ENCODE peak calls at places on chromosomes 3 and 15, in nine cellular contexts. J is GM23338, R is right lobe of liver, G is PC-3, A is pancreas, S is ovary, T is trophoblast cell, Q is RWPE2, D is mammary epithelial cell. M is an unnamed sample.
A peak's percentile ranks its signal among the peaks of the same experiment; 100 is the strongest.

GRCh38 chr15:96337991-96338771 is 7.7 kb downstream of the NR2F2 start:
- DNase-seq in J (peak; percentile 22), R (no peak), G (peak; percentile 11), A (no peak), S (no peak), T (no peak), Q (no peak), D (no peak), M (no peak)

GRCh38 chr3:72481542-72481941 is 366.7 kb downstream of the SHQ1 start:
- DNase-seq in J (no peak), R (no peak), G (no peak), A (no peak), S (no peak), T (no peak), Q (no peak), D (no peak), M (no peak)

GRCh38 chr15:68994149-68994548 is 20.3 kb upstream of the NOX5 start:
- DNase-seq in J (no peak), R (no peak), G (peak; percentile 77), A (no peak), S (no peak), T (no peak), Q (peak; percentile 28), D (peak; percentile 64), M (no peak)

GRCh38 chr3:131053021-131053420 is 26.3 kb downstream of the NEK11 start:
- DNase-seq in J (no peak), R (no peak), G (peak; percentile 28), A (no peak), S (no peak), T (no peak), Q (no peak), D (no peak), M (no peak)

GRCh38 chr3:82030932-82031331 is 269.5 kb upstream of the GBE1 start:
- DNase-seq in J (no peak), R (no peak), G (no peak), A (no peak), S (peak; percentile 38), T (no peak), Q (no peak), D (peak; percentile 6), M (no peak)

GRCh38 chr3:17605934-17606333 is 136.5 kb downstream of the TBC1D5 start:
- DNase-seq in J (no peak), R (no peak), G (no peak), A (no peak), S (no peak), T (no peak), Q (no peak), D (no peak), M (no peak)

GRCh38 chr3:178421069-178421468 is 115.2 kb upstream of the KCNMB2 start:
- DNase-seq in J (no peak), R (no peak), G (no peak), A (no peak), S (no peak), T (no peak), Q (no peak), D (no peak), M (no peak)

GRCh38 chr15:99305761-99306505 is 54.7 kb downstream of the LRRC28 start:
- DNase-seq in J (peak; percentile 59), R (peak; percentile 73), G (peak; percentile 65), A (peak; percentile 53), S (peak; percentile 77), T (no peak), Q (peak; percentile 93), D (peak; percentile 68), M (peak; percentile 50)

GRCh38 chr15:28123408-28124023 is 24.4 kb upstream of the OCA2 start:
- DNase-seq in J (peak; percentile 88), R (no peak), G (peak; percentile 85), A (peak; percentile 79), S (peak; percentile 56), T (peak; percentile 75), Q (peak; percentile 86), D (peak; percentile 93), M (peak; percentile 68)

GRCh38 chr3:53254190-53254809 is 1.5 kb downstream of the TKT start:
- DNase-seq in J (no peak), R (no peak), G (peak; percentile 38), A (peak; percentile 38), S (no peak), T (no peak), Q (no peak), D (peak; percentile 20), M (no peak)

GRCh38 chr15:32034106-32034505 is 3.8 kb downstream of the CHRNA7 start:
- DNase-seq in J (no peak), R (no peak), G (no peak), A (no peak), S (no peak), T (no peak), Q (no peak), D (no peak), M (no peak)

GRCh38 chr15:28099555-28100140 is 533 bp upstream of the OCA2 start:
- DNase-seq in J (no peak), R (no peak), G (no peak), A (no peak), S (no peak), T (no peak), Q (no peak), D (no peak), M (no peak)

GRCh38 chr15:81777546-81777945 is 268.3 kb downstream of the MEX3B start:
- DNase-seq in J (no peak), R (no peak), G (no peak), A (no peak), S (no peak), T (no peak), Q (no peak), D (no peak), M (no peak)

GRCh38 chr3:23923786-23924185 is 6.9 kb downstream of the RPL15 start:
- DNase-seq in J (peak; percentile 51), R (no peak), G (no peak), A (no peak), S (no peak), T (no peak), Q (no peak), D (no peak), M (no peak)

GRCh38 chr3:71398157-71398836 is 185.2 kb downstream of the FOXP1 start:
- DNase-seq in J (no peak), R (no peak), G (no peak), A (no peak), S (no peak), T (no peak), Q (no peak), D (no peak), M (no peak)

GRCh38 chr3:71400986-71401451 is 182.5 kb downstream of the FOXP1 start:
- DNase-seq in J (no peak), R (no peak), G (no peak), A (no peak), S (no peak), T (no peak), Q (no peak), D (no peak), M (no peak)

GRCh38 chr3:71401695-71402231 is 181.8 kb downstream of the FOXP1 start:
- DNase-seq in J (no peak), R (no peak), G (no peak), A (no peak), S (no peak), T (no peak), Q (no peak), D (no peak), M (no peak)

GRCh38 chr3:71397046-71397445 is 186.5 kb downstream of the FOXP1 start:
- DNase-seq in J (peak; percentile 76), R (no peak), G (peak; percentile 65), A (no peak), S (no peak), T (peak; percentile 20), Q (no peak), D (no peak), M (no peak)

DNA sequence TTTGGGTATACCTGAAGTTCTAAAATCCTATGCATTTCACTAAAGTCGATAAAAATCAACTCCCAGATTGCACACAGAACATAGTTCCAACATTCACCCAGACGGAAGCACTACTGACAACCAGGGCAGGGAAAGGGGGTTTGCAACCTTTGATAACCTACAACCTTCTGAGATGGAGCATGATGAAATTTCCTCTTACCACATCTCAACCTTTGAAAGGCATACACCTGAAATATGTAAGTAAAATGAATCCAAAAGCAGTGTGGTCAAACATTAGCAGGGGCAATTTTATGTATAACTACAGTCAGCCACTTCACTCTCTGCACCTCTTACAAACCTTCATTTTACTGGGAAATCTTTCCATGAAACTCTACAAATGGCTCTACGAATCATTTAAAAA is 184.1 kb downstream of the FOXP1 start:
- DNase-seq in J (no peak), R (no peak), G (no peak), A (no peak), S (no peak), T (no peak), Q (no peak), D (no peak), M (no peak)
- H3K4me1 ChIP-seq in J (peaks cover 5% of the 10 kb centered on the region), R (no peaks in the 10 kb centered on the region), G (peaks cover 10% of the 10 kb centered on the region), A (peaks cover 6% of the 10 kb centered on the region), S (peaks cover 5% of the 10 kb centered on the region), T (no peaks in the 10 kb centered on the region), Q (peaks cover 20% of the 10 kb centered on the region), D (peaks cover 13% of the 10 kb centered on the region), M (peaks cover 36% of the 10 kb centered on the region)

GRCh38 chr3:152270944-152271343 is 2.2 kb downstream of the MBNL1 start:
- DNase-seq in J (no peak), R (no peak), G (no peak), A (no peak), S (no peak), T (no peak), Q (no peak), D (no peak), M (no peak)
- H3K4me3 ChIP-seq in J (peak overlapping the region; percentile 92), R (peak overlapping the region; percentile 83), G (peak overlapping the region; percentile 81), A (peak overlapping the region; percentile 69), S (peak overlapping the region; percentile 84), T (no peak overlapping the region), Q (peak overlapping the region; percentile 84), D (peak overlapping the region; percentile 87), M (peak overlapping the region; percentile 83)

GRCh38 chr3:102183186-102183585 is 251.6 kb upstream of the ZPLD1 start:
- DNase-seq in J (no peak), R (no peak), G (no peak), A (no peak), S (no peak), T (no peak), Q (no peak), D (no peak), M (no peak)
- H3K4me1 ChIP-seq in J (peaks cover 15% of the 10 kb centered on the region), R (no peaks in the 10 kb centered on the region), G (peaks cover 38% of the 10 kb centered on the region), A (peaks cover 54% of the 10 kb centered on the region), S (peaks cover 2% of the 10 kb centered on the region), T (no peaks in the 10 kb centered on the region), Q (peaks cover 15% of the 10 kb centered on the region), D (peaks cover 32% of the 10 kb centered on the region), M (peaks cover 54% of the 10 kb centered on the region)

GRCh38 chr3:37456791-37457190 is 282.4 kb upstream of the LRRFIP2 start:
- DNase-seq in J (no peak), R (no peak), G (no peak), A (no peak), S (no peak), T (no peak), Q (no peak), D (no peak), M (no peak)

GRCh38 chr3:37456270-37456708 is 281.9 kb upstream of the LRRFIP2 start:
- DNase-seq in J (peak; percentile 26), R (peak; percentile 63), G (peak; percentile 14), A (no peak), S (peak; percentile 42), T (no peak), Q (no peak), D (no peak), M (peak; percentile 70)

GRCh38 chr3:37458162-37458895 is 283.9 kb upstream of the LRRFIP2 start:
- DNase-seq in J (no peak), R (no peak), G (no peak), A (no peak), S (peak; percentile 72), T (no peak), Q (no peak), D (no peak), M (no peak)

GRCh38 chr3:37457392-37458065 is 283.1 kb upstream of the LRRFIP2 start:
- DNase-seq in J (peak; percentile 31), R (no peak), G (no peak), A (no peak), S (no peak), T (no peak), Q (no peak), D (no peak), M (no peak)

GRCh38 chr3:37453393-37454391 is 279.3 kb upstream of the LRRFIP2 start:
- DNase-seq in J (peak; percentile 42), R (peak; percentile 74), G (no peak), A (peak; percentile 39), S (peak; percentile 58), T (no peak), Q (no peak), D (no peak), M (peak; percentile 65)
- H3K4me3 ChIP-seq in J (peak overlapping the region; percentile 79), R (peak overlapping the region; percentile 53), G (no peak overlapping the region), A (no peak overlapping the region), S (peak overlapping the region; percentile 50), T (no peak overlapping the region), Q (no peak overlapping the region), D (no peak overlapping the region), M (peak overlapping the region; percentile 71)

M was measured in lower lobe of right lung.